ENCODE peak calls at places on chromosome 15, in four cellular contexts. P is iPS-NIHi11; Q is stimulated activated CD4-positive, alpha-beta T cell treated with anti-CD3 and anti-CD28 coated beads, Interleukin-1b, Interleukin-23, amount 100 ng/mL, for 24 hours; Z is CD4-positive, alpha-beta T cell. L is an unnamed sample.

GRCh38 chr15:99963096-99963825 is 230.0 kb upstream of the LYSMD4 start:
- DNase-seq in P (no peak), Q (no peak), Z (no peak), L (no peak)

GRCh38 chr15:63048986-63049665 is 6.6 kb downstream of the TPM1 start:
- DNase-seq in P (no peak), Z (peak), Q (peak), L (peak)

GRCh38 chr15:52078876-52079700 is 33.5 kb downstream of the BCL2L10 start:
- DNase-seq in Q (peak), P (peak), Z (peak), L (peak)

GRCh38 chr15:35329521-35329921 is 216.4 kb downstream of the DPH6 start:
- DNase-seq in P (no peak), Z (no peak), Q (no peak), L (no peak)

GRCh38 chr15:71182522-71182921 is 67.3 kb downstream of the THSD4 start:
- DNase-seq in Q (no peak), Z (no peak), P (no peak), L (no peak)

GRCh38 chr15:40843885-40844542 is at the start of gene SPINT1:
- DNase-seq in Q (peak), P (peak), Z (peak), L (no peak)

GRCh38 chr15:22786868-22787698 is 639 bp downstream of the NIPA1 start:
- DNase-seq in P (peak), Q (no peak), Z (no peak), L (peak)

GRCh38 chr15:53323197-53323596 is 436.3 kb downstream of the WDR72 start:
- DNase-seq in Q (no peak), Z (no peak), P (no peak), L (no peak)

GRCh38 chr15:37096878-37097568 is 3.3 kb downstream of the MEIS2 start:
- DNase-seq in P (no peak), Q (no peak), Z (no peak), L (no peak)

GRCh38 chr15:85910796-85911195 is 116.1 kb upstream of the KLHL25 start:
- DNase-seq in Z (no peak), P (no peak), Q (no peak), L (no peak)